ENCODE peak calls at places on chromosome 13, in ten cellular contexts. X is uterus, K is Caco-2, V is tibial nerve, O is Calu3, C is left ventricle myocardium inferior, H is neural progenitor cell, N is thoracic aorta, G is H9, I is coronary artery. T is an unnamed sample.
A peak's percentile ranks its signal among the peaks of the same experiment; 100 is the strongest.

GRCh38 chr13:112969692-112970338 is 801 bp downstream of the MCF2L start:
- DNase-seq in V (no peak), I (no peak), K (no peak), G (no peak), N (no peak), X (no peak), H (no peak), C (no peak), O (no peak), T (no peak)

GRCh38 chr13:51861728-51862300 is at the start of gene CCDC70:
- DNase-seq in C (no peak), I (no peak), G (no peak), O (no peak), X (no peak), K (no peak), H (no peak), V (no peak), N (no peak), T (no peak)

GRCh38 chr13:114164681-114165429 is 14.2 kb upstream of the CFAP97D2 start:
- DNase-seq in I (no peak), N (no peak), G (no peak), K (no peak), O (no peak), X (no peak), V (no peak), H (no peak), C (no peak), T (no peak)

GRCh38 chr13:23995283-23996073 is 98.2 kb upstream of the C1QTNF9B start:
- DNase-seq in C (no peak), X (no peak), I (no peak), H (no peak), K (no peak), G (no peak), O (no peak), V (no peak), N (no peak), T (no peak)

GRCh38 chr13:48594080-48594815 is 59.5 kb upstream of the CYSLTR2 start:
- DNase-seq in X (no peak), O (no peak), H (peak; percentile 43), G (no peak), V (no peak), I (no peak), N (no peak), C (no peak), K (no peak), T (no peak)

GRCh38 chr13:20553309-20553708 is 13.6 kb upstream of the IFT88 start:
- DNase-seq in C (no peak), N (no peak), X (no peak), G (no peak), K (no peak), I (no peak), V (no peak), O (no peak), H (no peak), T (no peak)

GRCh38 chr13:96726651-96727050 is 267.6 kb downstream of the OXGR1 start:
- DNase-seq in V (no peak), H (no peak), C (no peak), I (no peak), O (no peak), X (no peak), G (no peak), K (no peak), N (no peak), T (no peak)

GRCh38 chr13:44661936-44662335 is 85.8 kb upstream of the TSC22D1 start:
- DNase-seq in V (no peak), G (no peak), X (no peak), O (no peak), N (no peak), I (no peak), K (no peak), C (no peak), H (no peak), T (no peak)

GRCh38 chr13:42574011-42574410 is at the start of gene TNFSF11:
- DNase-seq in H (peak; percentile 59), I (no peak), C (no peak), N (no peak), K (no peak), O (no peak), V (no peak), X (no peak), G (peak; percentile 73), T (no peak)

GRCh38 chr13:73984949-73985691 is 149.1 kb downstream of the KLF12 start:
- DNase-seq in G (no peak), C (peak; percentile 17), X (no peak), V (no peak), O (no peak), K (no peak), N (no peak), H (no peak), I (no peak), T (no peak)

GRCh38 chr13:102814025-102814607 is 15.2 kb downstream of the BIVM start:
- DNase-seq in X (no peak), N (no peak), V (no peak), K (no peak), O (no peak), H (no peak), G (no peak), C (no peak), I (no peak), T (no peak)

GRCh38 chr13:74306496-74306895 is 172.3 kb upstream of the KLF12 start:
- DNase-seq in V (no peak), G (no peak), N (no peak), K (no peak), O (no peak), I (no peak), C (no peak), X (no peak), H (no peak), T (no peak)

GRCh38 chr13:97030705-97031452 is 36.6 kb upstream of the OXGR1 start:
- DNase-seq in O (no peak), X (no peak), H (peak; percentile 28), K (peak; percentile 32), G (no peak), N (no peak), V (no peak), C (no peak), I (no peak), T (no peak)

GRCh38 chr13:95704510-95704909 is 27.6 kb downstream of the DNAJC3 start:
- DNase-seq in X (no peak), V (no peak), G (no peak), I (no peak), C (no peak), N (no peak), K (peak; percentile 31), O (no peak), H (no peak), T (no peak)
- TF ChIP-seq CTCF in X (no peak), V (no peak), G (peak; percentile 64), I (no peak), C (peak; percentile 18), N (no peak), K (peak; percentile 35), O (no peak), H (peak; percentile 43), T (no peak)

GRCh38 chr13:26979334-26979733 is 192.3 kb downstream of the USP12 start:
- DNase-seq in I (no peak), G (no peak), O (no peak), N (no peak), H (no peak), X (no peak), V (no peak), C (no peak), K (no peak), T (no peak)
- TF ChIP-seq CTCF in I (no peak), G (no peak), O (no peak), N (no peak), H (no peak), X (no peak), V (no peak), C (no peak), K (no peak), T (no peak)

GRCh38 chr13:98083507-98083906 is 59.4 kb upstream of the FARP1 start:
- DNase-seq in K (no peak), C (no peak), G (no peak), I (no peak), X (no peak), O (no peak), V (no peak), N (no peak), H (no peak), T (no peak)
- TF ChIP-seq CTCF in K (no peak), C (no peak), G (no peak), I (no peak), X (no peak), O (no peak), V (no peak), N (no peak), H (no peak), T (no peak)

GRCh38 chr13:71866173-71867091 is 572 bp downstream of the DACH1 start:
- DNase-seq in O (peak; percentile 22), H (peak; percentile 71), V (no peak), K (peak; percentile 37), I (no peak), N (no peak), G (peak; percentile 38), X (peak; percentile 12), C (peak; percentile 31), T (no peak)

GRCh38 chr13:71865858-71866172 is 1.2 kb downstream of the DACH1 start:
- DNase-seq in G (peak; percentile 36), O (peak; percentile 0), I (no peak), K (no peak), N (no peak), C (peak; percentile 18), X (peak; percentile 12), V (no peak), H (peak; percentile 35), T (no peak)

GRCh38 chr13:71863249-71863648 is 3.8 kb downstream of the DACH1 start:
- DNase-seq in G (no peak), O (no peak), N (no peak), X (no peak), V (no peak), H (no peak), I (no peak), C (no peak), K (no peak), T (no peak)

GRCh38 chr13:71864094-71864980 is 2.7 kb downstream of the DACH1 start:
- DNase-seq in O (peak; percentile 0), H (peak; percentile 87), K (peak; percentile 30), G (peak; percentile 55), N (no peak), C (peak; percentile 56), I (no peak), X (peak; percentile 49), V (no peak), T (no peak)

GRCh38 chr13:71864981-71865857 is 1.8 kb downstream of the DACH1 start:
- DNase-seq in V (no peak), K (peak; percentile 13), O (peak; percentile 0), C (peak; percentile 32), N (no peak), I (no peak), H (peak; percentile 68), G (peak; percentile 41), X (peak; percentile 14), T (no peak)
- TF ChIP-seq CTCF in V (no peak), K (no peak), O (no peak), C (no peak), N (no peak), I (no peak), H (no peak), G (no peak), X (no peak), T (no peak)

T was measured in omental fat pad.